ENCODE peak calls at places on chromosomes 5 and 9, in six cellular contexts. One of them, this sample, is unnamed.

GRCh38 chr5:159886312-159886711 is 30.0 kb upstream of the ADRA1B start:
- DNase-seq in prostate gland: no peak
- DNase-seq in spleen: no peak
- DNase-seq in fibroblast of lung: no peak
- DNase-seq in PC-3: no peak
- DNase-seq in tibial artery: no peak
- DNase-seq in this sample: no peak

GRCh38 chr5:131814990-131815389 is 18.2 kb upstream of the FNIP1 start:
- DNase-seq in prostate gland: no peak
- DNase-seq in PC-3: peak; percentile 77
- DNase-seq in spleen: no peak
- DNase-seq in fibroblast of lung: peak; percentile 72
- DNase-seq in tibial artery: no peak
- DNase-seq in this sample: peak; percentile 76

GRCh38 chr5:144332265-144332664 is 161.6 kb downstream of the KCTD16 start:
- DNase-seq in spleen: no peak
- DNase-seq in prostate gland: no peak
- DNase-seq in tibial artery: no peak
- DNase-seq in PC-3: peak; percentile 5
- DNase-seq in fibroblast of lung: peak; percentile 2
- DNase-seq in this sample: no peak

GRCh38 chr9:135085830-135086546 is 1.5 kb upstream of the OLFM1 start:
- DNase-seq in prostate gland: peak; percentile 84
- DNase-seq in PC-3: peak; percentile 71
- DNase-seq in tibial artery: peak; percentile 83
- DNase-seq in spleen: peak; percentile 82
- DNase-seq in fibroblast of lung: peak; percentile 52
- DNase-seq in this sample: peak; percentile 6

GRCh38 chr9:137303893-137304382 is 1.9 kb upstream of the NRARP start:
- DNase-seq in prostate gland: no peak
- DNase-seq in tibial artery: no peak
- DNase-seq in fibroblast of lung: no peak
- DNase-seq in spleen: no peak
- DNase-seq in PC-3: no peak
- DNase-seq in this sample: no peak

GRCh38 chr5:56858777-56859442 is 43.6 kb downstream of the MAP3K1 start:
- DNase-seq in tibial artery: no peak
- DNase-seq in spleen: no peak
- DNase-seq in fibroblast of lung: no peak
- DNase-seq in prostate gland: no peak
- DNase-seq in PC-3: no peak
- DNase-seq in this sample: no peak

GRCh38 chr9:38713426-38713825 is 6.5 kb downstream of the FAM240B start:
- DNase-seq in prostate gland: no peak
- DNase-seq in fibroblast of lung: peak; percentile 97
- DNase-seq in PC-3: peak; percentile 30
- DNase-seq in tibial artery: no peak
- DNase-seq in spleen: no peak
- DNase-seq in this sample: peak; percentile 70

GRCh38 chr5:176595386-176595943 is 14.5 kb downstream of the GPRIN1 start:
- DNase-seq in spleen: no peak
- DNase-seq in fibroblast of lung: no peak
- DNase-seq in prostate gland: no peak
- DNase-seq in tibial artery: no peak
- DNase-seq in PC-3: no peak
- DNase-seq in this sample: no peak

GRCh38 chr5:141870226-141870625 is 8.0 kb downstream of the PCDH1 start:
- DNase-seq in fibroblast of lung: no peak
- DNase-seq in prostate gland: no peak
- DNase-seq in tibial artery: peak; percentile 40
- DNase-seq in spleen: peak; percentile 65
- DNase-seq in PC-3: no peak
- DNase-seq in this sample: no peak

GRCh38 chr5:179906795-179907569 is 715 bp downstream of the TBC1D9B start:
- DNase-seq in tibial artery: no peak
- DNase-seq in fibroblast of lung: peak; percentile 14
- DNase-seq in spleen: peak; percentile 85
- DNase-seq in prostate gland: peak; percentile 30
- DNase-seq in PC-3: peak; percentile 7
- DNase-seq in this sample: peak; percentile 29

GRCh38 chr9:128724744-128725211 is 851 bp upstream of the ZDHHC12 start:
- DNase-seq in spleen: peak; percentile 86
- DNase-seq in prostate gland: peak; percentile 75
- DNase-seq in PC-3: peak; percentile 72
- DNase-seq in fibroblast of lung: peak; percentile 61
- DNase-seq in tibial artery: peak; percentile 85
- DNase-seq in this sample: peak; percentile 62

GRCh38 chr5:180868960-180869359 is 7.9 kb upstream of the ZFP62 start:
- DNase-seq in fibroblast of lung: peak; percentile 75
- DNase-seq in spleen: peak; percentile 88
- DNase-seq in PC-3: peak; percentile 98
- DNase-seq in prostate gland: peak; percentile 91
- DNase-seq in tibial artery: peak; percentile 88
- DNase-seq in this sample: peak; percentile 63

GRCh38 chr5:14268236-14268701 is 125.1 kb downstream of the TRIO start:
- DNase-seq in prostate gland: no peak
- DNase-seq in spleen: no peak
- DNase-seq in fibroblast of lung: peak; percentile 34
- DNase-seq in PC-3: peak; percentile 99
- DNase-seq in tibial artery: no peak
- DNase-seq in this sample: peak; percentile 89

GRCh38 chr5:135116146-135116545 is 82.1 kb upstream of the PITX1 start:
- DNase-seq in prostate gland: peak; percentile 23
- DNase-seq in fibroblast of lung: no peak
- DNase-seq in tibial artery: peak; percentile 71
- DNase-seq in PC-3: no peak
- DNase-seq in spleen: no peak
- DNase-seq in this sample: no peak

GRCh38 chr5:29114331-29114768 is 2076.0 kb upstream of the CDH9 start:
- DNase-seq in tibial artery: no peak
- DNase-seq in fibroblast of lung: no peak
- DNase-seq in PC-3: peak; percentile 16
- DNase-seq in spleen: no peak
- DNase-seq in prostate gland: no peak
- DNase-seq in this sample: no peak

GRCh38 chr5:157994271-157994691 is 135.3 kb upstream of the CLINT1 start:
- DNase-seq in spleen: no peak
- DNase-seq in prostate gland: no peak
- DNase-seq in fibroblast of lung: no peak
- DNase-seq in PC-3: peak; percentile 95
- DNase-seq in tibial artery: no peak
- DNase-seq in this sample: no peak

GRCh38 chr9:2637390-2637789 is 15.8 kb downstream of the VLDLR start:
- DNase-seq in spleen: no peak
- DNase-seq in prostate gland: no peak
- DNase-seq in tibial artery: no peak
- DNase-seq in PC-3: no peak
- DNase-seq in fibroblast of lung: no peak
- DNase-seq in this sample: no peak

GRCh38 chr9:114893221-114893620 is 37.2 kb downstream of the TNFSF8 start:
- DNase-seq in prostate gland: no peak
- DNase-seq in fibroblast of lung: no peak
- DNase-seq in PC-3: no peak
- DNase-seq in tibial artery: no peak
- DNase-seq in spleen: no peak
- DNase-seq in this sample: no peak

GRCh38 chr5:92749943-92750342 is 831.1 kb downstream of the NR2F1-AS1 start:
- DNase-seq in tibial artery: no peak
- DNase-seq in spleen: no peak
- DNase-seq in fibroblast of lung: peak; percentile 25
- DNase-seq in prostate gland: no peak
- DNase-seq in PC-3: peak; percentile 68
- DNase-seq in this sample: peak; percentile 23

GRCh38 chr5:72156921-72157320 is 49.6 kb downstream of the MAP1B start:
- DNase-seq in PC-3: peak; percentile 55
- DNase-seq in prostate gland: no peak
- DNase-seq in spleen: no peak
- DNase-seq in fibroblast of lung: peak; percentile 92
- DNase-seq in tibial artery: no peak
- DNase-seq in this sample: no peak

GRCh38 chr5:68661237-68661636 is 432.6 kb upstream of the SLC30A5 start:
- DNase-seq in prostate gland: no peak
- DNase-seq in fibroblast of lung: peak; percentile 17
- DNase-seq in PC-3: peak; percentile 27
- DNase-seq in spleen: no peak
- DNase-seq in tibial artery: no peak
- DNase-seq in this sample: peak; percentile 29

DNA sequence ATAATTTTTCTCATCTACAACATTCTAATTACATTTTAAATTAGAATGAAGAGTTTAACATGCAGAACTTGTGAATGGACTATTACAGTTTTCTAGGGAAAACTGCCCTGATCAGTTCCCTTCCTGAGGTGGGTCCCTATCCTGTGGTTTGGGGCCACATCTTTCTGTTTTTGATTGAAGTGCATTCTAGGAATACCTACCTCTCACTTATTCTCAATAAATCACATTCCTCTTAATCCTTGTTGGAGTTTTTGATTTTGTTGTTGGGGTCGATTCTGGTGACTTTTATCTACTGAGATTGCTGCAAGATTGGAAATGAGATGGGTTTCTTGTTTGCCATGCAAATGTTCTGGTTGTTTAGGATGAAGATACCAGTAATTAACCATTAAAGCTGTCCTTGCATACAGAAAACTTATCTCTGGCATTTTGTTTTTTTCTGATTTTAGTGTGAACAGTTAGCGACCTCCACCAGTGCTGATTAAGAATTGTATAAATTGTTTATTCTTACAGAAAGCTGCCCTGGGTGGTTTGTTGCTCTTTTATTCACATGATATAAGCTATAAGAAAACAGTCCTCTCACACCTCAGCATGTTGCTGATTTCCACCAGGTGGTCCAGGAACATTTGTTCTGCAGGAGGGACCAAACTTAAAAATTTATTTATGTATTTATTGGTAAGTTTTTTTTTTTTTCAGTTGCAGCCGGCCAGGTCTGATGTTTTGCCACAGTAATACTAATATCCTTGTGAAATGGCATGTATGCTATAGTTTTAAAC is 269.9 kb downstream of the FANCC start:
- DNase-seq in tibial artery: no peak
- DNase-seq in spleen: no peak
- DNase-seq in prostate gland: no peak
- DNase-seq in PC-3: no peak
- DNase-seq in fibroblast of lung: no peak
- DNase-seq in this sample: no peak
- H3K4me1 ChIP-seq in tibial artery: peaks cover 90% of the 10 kb centered on the region
- H3K4me1 ChIP-seq in spleen: peaks cover 2% of the 10 kb centered on the region
- H3K4me1 ChIP-seq in prostate gland: no peaks in the 10 kb centered on the region
- H3K4me1 ChIP-seq in PC-3: peaks cover 21% of the 10 kb centered on the region
- H3K4me1 ChIP-seq in fibroblast of lung: no peaks in the 10 kb centered on the region
- H3K4me1 ChIP-seq in this sample: peaks cover 20% of the 10 kb centered on the region

GRCh38 chr5:178836628-178837027 is 23.1 kb upstream of the ZNF354B start:
- DNase-seq in PC-3: no peak
- DNase-seq in fibroblast of lung: no peak
- DNase-seq in tibial artery: no peak
- DNase-seq in spleen: no peak
- DNase-seq in prostate gland: no peak
- DNase-seq in this sample: no peak
- H3K27ac ChIP-seq in PC-3: no peak overlapping the region
- H3K27ac ChIP-seq in fibroblast of lung: no peak overlapping the region
- H3K27ac ChIP-seq in tibial artery: no peak overlapping the region
- H3K27ac ChIP-seq in spleen: no peak overlapping the region
- H3K27ac ChIP-seq in prostate gland: no peak overlapping the region
- H3K27ac ChIP-seq in this sample: no peak overlapping the region

GRCh38 chr5:149264432-149265069 is 7.1 kb upstream of the AFAP1L1 start:
- DNase-seq in spleen: no peak
- DNase-seq in PC-3: peak; percentile 92
- DNase-seq in fibroblast of lung: no peak
- DNase-seq in tibial artery: no peak
- DNase-seq in prostate gland: peak; percentile 40
- DNase-seq in this sample: no peak

GRCh38 chr5:149268928-149269557 is 2.6 kb upstream of the AFAP1L1 start:
- DNase-seq in PC-3: peak; percentile 96
- DNase-seq in fibroblast of lung: peak; percentile 81
- DNase-seq in spleen: no peak
- DNase-seq in prostate gland: no peak
- DNase-seq in tibial artery: no peak
- DNase-seq in this sample: no peak

GRCh38 chr5:149267241-149267973 is 4.3 kb upstream of the AFAP1L1 start:
- DNase-seq in PC-3: peak; percentile 94
- DNase-seq in prostate gland: no peak
- DNase-seq in tibial artery: no peak
- DNase-seq in fibroblast of lung: no peak
- DNase-seq in spleen: no peak
- DNase-seq in this sample: no peak

GRCh38 chr5:149262315-149262714 is 9.3 kb upstream of the AFAP1L1 start:
- DNase-seq in prostate gland: no peak
- DNase-seq in tibial artery: no peak
- DNase-seq in fibroblast of lung: no peak
- DNase-seq in spleen: no peak
- DNase-seq in PC-3: no peak
- DNase-seq in this sample: no peak

DNA sequence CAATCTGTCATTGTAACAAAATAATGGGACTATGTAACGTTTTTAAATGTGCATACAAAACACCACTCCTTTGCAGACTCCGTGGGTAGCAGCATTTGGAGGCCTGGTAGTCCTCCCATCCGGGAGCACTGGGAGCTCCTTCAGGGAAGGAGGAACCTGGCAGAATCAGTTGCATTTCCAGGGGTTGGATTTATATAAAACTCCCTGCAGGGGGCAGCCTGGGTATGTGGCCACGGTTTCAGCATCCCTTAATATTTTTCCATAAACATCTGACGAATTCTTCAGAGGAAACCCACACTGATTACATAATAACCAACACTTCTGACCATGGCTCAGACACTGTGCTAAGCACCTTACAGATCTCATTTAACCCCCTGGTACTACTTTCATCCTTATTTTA is 6.1 kb upstream of the AFAP1L1 start:
- DNase-seq in PC-3: peak; percentile 75
- DNase-seq in spleen: no peak
- DNase-seq in prostate gland: no peak
- DNase-seq in tibial artery: no peak
- DNase-seq in fibroblast of lung: peak; percentile 64
- DNase-seq in this sample: no peak
- TF ChIP-seq CTCF in PC-3: peak; percentile 89
- TF ChIP-seq CTCF in spleen: peak; percentile 12
- TF ChIP-seq CTCF in prostate gland: peak; percentile 13
- TF ChIP-seq CTCF in tibial artery: peak; percentile 27
- TF ChIP-seq CTCF in fibroblast of lung: peak; percentile 43
- TF ChIP-seq CTCF in this sample: peak; percentile 65

GRCh38 chr9:126513159-126514036 is 100.3 kb upstream of the LMX1B start:
- DNase-seq in tibial artery: peak; percentile 43
- DNase-seq in PC-3: peak; percentile 7
- DNase-seq in fibroblast of lung: no peak
- DNase-seq in prostate gland: no peak
- DNase-seq in spleen: peak; percentile 72
- DNase-seq in this sample: peak; percentile 90

GRCh38 chr9:126514037-126514821 is 99.5 kb upstream of the LMX1B start:
- DNase-seq in tibial artery: peak; percentile 75
- DNase-seq in fibroblast of lung: peak; percentile 28
- DNase-seq in PC-3: peak; percentile 30
- DNase-seq in spleen: peak; percentile 94
- DNase-seq in prostate gland: no peak
- DNase-seq in this sample: peak; percentile 36

GRCh38 chr9:126515873-126516505 is 97.7 kb upstream of the LMX1B start:
- DNase-seq in prostate gland: no peak
- DNase-seq in tibial artery: no peak
- DNase-seq in fibroblast of lung: no peak
- DNase-seq in PC-3: no peak
- DNase-seq in spleen: peak; percentile 64
- DNase-seq in this sample: no peak

GRCh38 chr9:126516561-126516935 is 97.2 kb upstream of the LMX1B start:
- DNase-seq in PC-3: no peak
- DNase-seq in spleen: no peak
- DNase-seq in fibroblast of lung: no peak
- DNase-seq in prostate gland: no peak
- DNase-seq in tibial artery: peak; percentile 40
- DNase-seq in this sample: no peak

GRCh38 chr9:126515001-126515872 is 98.5 kb upstream of the LMX1B start:
- DNase-seq in PC-3: no peak
- DNase-seq in spleen: peak; percentile 66
- DNase-seq in tibial artery: peak; percentile 55
- DNase-seq in fibroblast of lung: no peak
- DNase-seq in prostate gland: no peak
- DNase-seq in this sample: no peak
- H3K4me1 ChIP-seq in PC-3: peaks cover 20% of the 10 kb centered on the region
- H3K4me1 ChIP-seq in spleen: peaks cover 11% of the 10 kb centered on the region
- H3K4me1 ChIP-seq in tibial artery: peaks cover 24% of the 10 kb centered on the region
- H3K4me1 ChIP-seq in fibroblast of lung: peaks cover 8% of the 10 kb centered on the region
- H3K4me1 ChIP-seq in prostate gland: no peaks in the 10 kb centered on the region
- H3K4me1 ChIP-seq in this sample: peaks cover 4% of the 10 kb centered on the region

This sample was measured in foreskin keratinocyte.